ENCODE peak calls at places on chromosomes 5 and 9, in five cellular contexts. H, I, B, R and K are unnamed samples.

GRCh38 chr5:140182075-140182709 is 7.2 kb downstream of the CYSTM1 start:
- DNase-seq in H (no peak), I (no peak), B (no peak), R (no peak), K (no peak)

GRCh38 chr5:111545031-111545430 is 32.7 kb upstream of the STARD4 start:
- DNase-seq in H (no peak), I (no peak), B (no peak), R (no peak), K (no peak)

GRCh38 chr5:54590824-54591223 is 73.3 kb downstream of the SNX18 start:
- DNase-seq in H (no peak), I (no peak), B (no peak), R (no peak), K (no peak)

GRCh38 chr9:85202596-85202995 is 533.1 kb downstream of the NTRK2 start:
- DNase-seq in H (no peak), I (no peak), B (no peak), R (no peak), K (no peak)

GRCh38 chr9:25864509-25864908 is 186.3 kb upstream of the TUSC1 start:
- DNase-seq in H (no peak), I (no peak), B (no peak), R (no peak), K (no peak)

GRCh38 chr5:175444060-175444904 is at the start of gene DRD1:
- DNase-seq in H (no peak), I (no peak), B (peak), R (no peak), K (peak)

GRCh38 chr9:33189331-33189731 is 22.2 kb upstream of the B4GALT1 start:
- DNase-seq in H (no peak), I (no peak), B (no peak), R (no peak), K (no peak)

GRCh38 chr5:155082401-155082800 is 68.8 kb downstream of the KIF4B start:
- DNase-seq in H (no peak), I (peak), B (no peak), R (peak), K (peak)

GRCh38 chr5:157607371-157608161 is 32.0 kb upstream of the ADAM19 start:
- DNase-seq in H (no peak), I (peak), B (peak), R (peak), K (peak)

GRCh38 chr5:75053286-75054109 is 1.1 kb upstream of the GCNT4 start:
- DNase-seq in H (no peak), I (peak), B (peak), R (peak), K (peak)

GRCh38 chr5:83488271-83488670 is 16.7 kb downstream of the VCAN start:
- DNase-seq in H (no peak), I (no peak), B (no peak), R (no peak), K (no peak)

GRCh38 chr9:33132249-33132772 is 34.8 kb downstream of the B4GALT1 start:
- DNase-seq in H (no peak), I (no peak), B (no peak), R (no peak), K (peak)

GRCh38 chr5:6090838-6091237 is 287.5 kb downstream of the MED10 start:
- DNase-seq in H (no peak), I (no peak), B (no peak), R (no peak), K (no peak)

GRCh38 chr9:127585161-127585750 is 26.8 kb upstream of the STXBP1 start:
- DNase-seq in H (no peak), I (no peak), B (no peak), R (no peak), K (no peak)